ENCODE peak calls at places on chromosomes 11 and 22, in five cellular contexts. Q is putamen; L is SW 1271; P is EL; X is stimulated activated CD8-positive, alpha-beta memory T cell treated with anti-CD3 and anti-CD28 coated beads, Interleukin-7, amount 100 ng/mL, for 24 hours. J is an unnamed sample.

GRCh38 chr11:71927813-71928738 is at the start of gene XNDC1N:
- DNase-seq in L (peak), P (peak), X (peak), Q (peak), J (peak)

GRCh38 chr11:47185305-47186075 is 744 bp downstream of the PACSIN3 start:
- DNase-seq in Q (no peak), X (no peak), P (peak), L (no peak), J (no peak)

GRCh38 chr11:72635309-72635915 is 38.8 kb downstream of the PDE2A start:
- DNase-seq in P (no peak), X (no peak), L (no peak), Q (peak), J (no peak)

GRCh38 chr11:1289211-1289935 is 20.1 kb downstream of the TOLLIP start:
- DNase-seq in X (no peak), Q (no peak), L (no peak), P (no peak), J (no peak)

GRCh38 chr11:84947070-84947469 is 680.1 kb downstream of the DLG2 start:
- DNase-seq in P (no peak), Q (no peak), X (no peak), L (no peak), J (no peak)

GRCh38 chr11:131370090-131370751 is at the start of gene NTM:
- DNase-seq in P (peak), Q (peak), X (no peak), L (no peak), J (peak)

GRCh38 chr11:105045897-105046296 is 762 bp upstream of the CARD16 start:
- DNase-seq in Q (no peak), X (no peak), P (no peak), L (no peak), J (no peak)

GRCh38 chr11:57460756-57461749 is 725 bp downstream of the RTN4RL2 start:
- DNase-seq in L (no peak), X (no peak), P (no peak), Q (no peak), J (no peak)

GRCh38 chr11:113546757-113547507 is 71.7 kb upstream of the DRD2 start:
- DNase-seq in P (peak), Q (no peak), X (no peak), L (peak), J (no peak)

GRCh38 chr11:2655834-2656622 is 43.8 kb downstream of the KCNQ1OT1 start:
- DNase-seq in P (peak), L (no peak), Q (no peak), X (no peak), J (no peak)

GRCh38 chr11:113663567-113663966 is 42.5 kb downstream of the TMPRSS5 start:
- DNase-seq in L (no peak), Q (no peak), X (no peak), P (peak), J (no peak)

GRCh38 chr22:34858026-34858425 is 207.9 kb upstream of the ISX start:
- DNase-seq in L (no peak), Q (no peak), X (no peak), P (no peak), J (no peak)

GRCh38 chr11:69985331-69985653 is 92.8 kb upstream of the ANO1 start:
- DNase-seq in L (no peak), X (no peak), P (no peak), Q (no peak), J (no peak)

J was measured in Ammon's horn.